ENCODE peak calls at places on chromosomes 2 and 18, in eight cellular contexts. K, Q, C, V, O, H, A and Z are unnamed samples.

GRCh38 chr2:43075906-43076585 is 150.4 kb downstream of the ZFP36L2 start:
- DNase-seq in O (peak), K (peak), H (peak), V (no peak), Q (no peak), C (peak), A (no peak), Z (no peak)

GRCh38 chr2:217930783-217931563 is 71.8 kb downstream of the TNS1 start:
- DNase-seq in Q (no peak), A (no peak), O (no peak), K (no peak), V (no peak), C (no peak), H (peak), Z (no peak)

GRCh38 chr18:371616-371998 is 103.8 kb upstream of the THOC1 start:
- DNase-seq in C (no peak), Q (no peak), K (no peak), V (no peak), O (no peak), H (no peak), A (no peak), Z (no peak)

GRCh38 chr2:133264951-133265949 is 303.0 kb downstream of the NCKAP5 start:
- DNase-seq in O (no peak), A (no peak), H (no peak), C (peak), Q (no peak), V (peak), K (peak), Z (no peak)

GRCh38 chr2:128622916-128623620 is 304.4 kb upstream of the HS6ST1 start:
- DNase-seq in V (no peak), Q (no peak), A (no peak), O (peak), H (peak), C (no peak), K (peak), Z (no peak)

GRCh38 chr2:231483398-231484329 is 19.4 kb upstream of the NCL start:
- DNase-seq in A (peak), O (no peak), K (peak), Q (no peak), H (peak), V (peak), C (peak), Z (no peak)

GRCh38 chr2:130336877-130337734 is 5.6 kb upstream of the IMP4 start:
- DNase-seq in A (no peak), Q (no peak), K (peak), C (peak), V (peak), O (peak), H (peak), Z (peak)

GRCh38 chr2:19785432-19785831 is 116.4 kb downstream of the TTC32 start:
- DNase-seq in O (peak), K (no peak), C (no peak), Q (no peak), H (peak), V (no peak), A (no peak), Z (no peak)

GRCh38 chr18:42048150-42048549 is 93.1 kb downstream of the PIK3C3 start:
- DNase-seq in Q (no peak), K (no peak), C (no peak), A (no peak), O (peak), H (peak), V (no peak), Z (no peak)

GRCh38 chr2:196176142-196176738 is 4.9 kb upstream of the STK17B start:
- DNase-seq in K (peak), Q (no peak), V (no peak), O (no peak), A (peak), C (no peak), H (no peak), Z (no peak)

GRCh38 chr2:229610871-229611270 is 103.5 kb downstream of the DNER start:
- DNase-seq in O (peak), V (no peak), H (no peak), A (no peak), C (no peak), Q (no peak), K (no peak), Z (no peak)

GRCh38 chr18:9705183-9705864 is 2.8 kb upstream of the RAB31 start:
- DNase-seq in K (no peak), C (no peak), O (peak), V (no peak), Q (no peak), A (no peak), H (peak), Z (no peak)

GRCh38 chr2:71843391-71843850 is 304.2 kb downstream of the CYP26B1 start:
- DNase-seq in C (no peak), K (peak), O (peak), A (no peak), Q (no peak), V (no peak), H (peak), Z (no peak)

GRCh38 chr18:32271649-32272324 is 81.9 kb downstream of the MEP1B start:
- DNase-seq in A (no peak), H (peak), O (peak), K (no peak), Q (peak), V (no peak), C (peak), Z (peak)

GRCh38 chr2:50722828-50723227 is 309.1 kb downstream of the NRXN1 start:
- DNase-seq in H (no peak), C (no peak), A (no peak), O (no peak), V (no peak), Q (no peak), K (no peak), Z (no peak)

GRCh38 chr2:48433682-48434081 is 96.3 kb upstream of the STON1 start:
- DNase-seq in Q (no peak), C (no peak), A (no peak), O (no peak), K (no peak), H (peak), V (no peak), Z (no peak)

GRCh38 chr2:99399795-99400194 is 62.6 kb downstream of the EIF5B start:
- DNase-seq in V (no peak), A (no peak), K (no peak), H (no peak), C (no peak), Q (no peak), O (no peak), Z (no peak)

GRCh38 chr2:55500025-55500424 is 19.5 kb upstream of the CFAP36 start:
- DNase-seq in O (peak), A (no peak), K (no peak), H (peak), Q (no peak), V (no peak), C (no peak), Z (no peak)

GRCh38 chr18:63099848-63100625 is 219.5 kb downstream of the BCL2 start:
- DNase-seq in Q (no peak), K (peak), V (peak), H (no peak), O (no peak), C (no peak), A (no peak), Z (no peak)

GRCh38 chr2:174840436-174840835 is 76.2 kb upstream of the CHRNA1 start:
- DNase-seq in V (no peak), A (no peak), O (peak), Q (peak), K (no peak), H (peak), C (no peak), Z (no peak)

GRCh38 chr2:224309216-224309615 is 92.7 kb downstream of the FAM124B start:
- DNase-seq in C (no peak), K (no peak), O (no peak), Q (peak), V (no peak), H (peak), A (no peak), Z (no peak)

GRCh38 chr2:110904410-110905148 is 172.2 kb downstream of the ACOXL start:
- DNase-seq in H (no peak), K (no peak), C (no peak), O (no peak), V (no peak), Q (no peak), A (no peak), Z (no peak)

GRCh38 chr2:64179582-64180321 is 35.5 kb upstream of the PELI1 start:
- DNase-seq in O (no peak), Q (no peak), K (no peak), V (no peak), H (peak), A (no peak), C (no peak), Z (no peak)

GRCh38 chr18:43277164-43277600 is at the start of gene SYT4:
- DNase-seq in Q (no peak), K (peak), H (peak), V (peak), C (peak), O (peak), A (no peak), Z (no peak)

GRCh38 chr2:232333361-232334135 is 45.0 kb upstream of the ALPP start:
- DNase-seq in K (peak), Q (no peak), O (no peak), C (peak), A (no peak), H (no peak), V (no peak), Z (no peak)

GRCh38 chr2:53234548-53234903 is 533.1 kb upstream of the CHAC2 start:
- DNase-seq in A (no peak), O (peak), H (no peak), Q (no peak), C (no peak), K (no peak), V (no peak), Z (no peak)

GRCh38 chr2:204749319-204749718 is 204.0 kb downstream of the PARD3B start:
- DNase-seq in K (no peak), H (peak), O (peak), Q (no peak), C (no peak), A (no peak), V (no peak), Z (no peak)

GRCh38 chr18:7221424-7222155 is 9.3 kb upstream of the LRRC30 start:
- DNase-seq in C (peak), O (peak), V (no peak), K (no peak), Q (peak), H (peak), A (no peak), Z (no peak)

GRCh38 chr18:57942493-57942892 is 101.5 kb upstream of the NEDD4L start:
- DNase-seq in V (no peak), K (no peak), C (peak), Q (no peak), H (no peak), O (no peak), A (no peak), Z (no peak)
- H3K27ac ChIP-seq in V (no peak), K (no peak), C (no peak), Q (no peak), H (no peak), O (no peak), A (no peak), Z (no peak)

GRCh38 chr18:37248281-37248680 is 317.3 kb downstream of the CELF4 start:
- DNase-seq in V (no peak), Q (no peak), H (no peak), A (no peak), K (peak), O (no peak), C (no peak), Z (no peak)
- H3K27ac ChIP-seq in V (no peak), Q (no peak), H (no peak), A (no peak), K (no peak), O (no peak), C (no peak), Z (no peak)

DNA sequence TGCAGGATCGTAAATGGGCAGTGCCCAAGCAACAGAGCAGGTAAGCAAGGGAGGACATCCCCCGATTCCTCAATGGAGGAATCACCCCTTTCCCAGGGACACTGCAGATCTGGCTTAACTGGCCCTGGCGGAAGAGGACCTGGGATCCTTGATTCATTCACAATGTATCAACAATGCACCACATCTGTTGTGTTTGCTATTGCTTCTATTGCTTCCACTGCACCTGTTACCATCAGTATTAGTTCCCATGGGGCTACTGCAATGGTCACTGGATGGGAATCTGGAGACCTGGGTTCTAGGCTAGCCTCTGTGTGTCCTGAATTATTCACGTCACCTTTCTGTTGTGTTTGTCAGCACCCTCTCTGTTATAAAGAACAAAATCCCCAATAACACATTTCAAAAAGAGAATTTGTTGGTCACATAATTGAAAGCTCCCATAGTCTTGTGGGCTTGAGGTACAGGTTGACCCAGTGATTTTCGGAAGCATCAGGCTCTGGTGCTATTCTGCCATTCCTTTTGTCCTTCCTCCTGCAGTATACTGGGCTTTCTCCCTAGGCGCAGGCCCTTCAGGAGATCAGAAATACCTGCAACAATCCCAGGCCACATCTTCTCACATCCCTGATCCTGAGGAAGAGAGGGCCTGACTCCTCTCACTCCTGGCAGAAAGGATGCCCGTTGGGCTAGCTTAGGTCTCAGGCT is 193.5 kb upstream of the GLI2 start:
- DNase-seq in H (no peak), O (no peak), A (no peak), V (no peak), K (no peak), Q (no peak), C (no peak), Z (no peak)
- H3K27ac ChIP-seq in H (peak), O (no peak), A (no peak), V (no peak), K (no peak), Q (no peak), C (no peak), Z (no peak)

GRCh38 chr2:25305809-25306208 is 35.9 kb downstream of the DNMT3A start:
- DNase-seq in K (no peak), H (no peak), Q (peak), V (no peak), A (no peak), O (no peak), C (no peak), Z (no peak)
- H3K27ac ChIP-seq in K (no peak), H (no peak), Q (peak), V (no peak), A (peak), O (no peak), C (no peak), Z (peak)

GRCh38 chr2:9578475-9579235 is 23.0 kb upstream of the ADAM17 start:
- DNase-seq in A (no peak), K (peak), C (no peak), V (no peak), O (no peak), H (peak), Q (no peak), Z (no peak)
- H3K27ac ChIP-seq in A (no peak), K (no peak), C (no peak), V (no peak), O (no peak), H (no peak), Q (no peak), Z (no peak)

GRCh38 chr2:222810044-222810443 is 50.8 kb upstream of the ACSL3 start:
- DNase-seq in O (no peak), C (no peak), A (no peak), K (no peak), Q (no peak), V (no peak), H (no peak), Z (no peak)

GRCh38 chr2:222809582-222809981 is 51.3 kb upstream of the ACSL3 start:
- DNase-seq in O (no peak), A (no peak), K (no peak), V (no peak), Q (no peak), C (no peak), H (no peak), Z (no peak)

GRCh38 chr2:222805591-222806304 is 55.1 kb upstream of the ACSL3 start:
- DNase-seq in H (no peak), A (no peak), O (no peak), K (no peak), Q (no peak), C (no peak), V (no peak), Z (no peak)

GRCh38 chr2:222806606-222807036 is 54.2 kb upstream of the ACSL3 start:
- DNase-seq in O (no peak), K (no peak), A (no peak), Q (no peak), H (no peak), V (no peak), C (no peak), Z (no peak)

DNA sequence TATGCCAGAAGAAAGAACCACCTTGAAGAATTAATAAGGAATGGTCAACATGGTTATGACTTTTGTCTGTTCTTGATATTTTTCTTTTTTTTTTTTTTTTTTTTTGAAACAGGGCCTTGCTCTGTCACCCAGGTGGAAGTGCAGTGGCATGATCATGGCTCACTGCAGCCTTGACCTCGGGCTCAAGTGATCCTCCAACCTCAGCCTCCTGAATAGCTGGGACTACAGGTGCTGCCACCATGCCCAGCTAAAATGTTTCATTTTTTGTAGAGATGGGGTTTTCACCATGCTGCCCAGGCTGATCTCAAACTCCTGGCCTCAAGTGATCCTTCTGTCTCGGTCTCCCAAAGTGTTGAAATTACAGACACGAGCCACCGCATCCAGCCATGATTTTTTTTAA is 53.4 kb upstream of the ACSL3 start:
- DNase-seq in V (no peak), C (no peak), H (no peak), K (no peak), O (no peak), A (no peak), Q (no peak), Z (no peak)
- H3K27ac ChIP-seq in V (no peak), C (no peak), H (no peak), K (no peak), O (no peak), A (no peak), Q (no peak), Z (no peak)

GRCh38 chr2:101442667-101443061 is 32.2 kb downstream of the RFX8 start:
- DNase-seq in A (no peak), Q (no peak), C (peak), V (no peak), H (peak), O (no peak), K (no peak), Z (no peak)
- H3K27ac ChIP-seq in A (no peak), Q (no peak), C (no peak), V (no peak), H (peak), O (no peak), K (no peak), Z (no peak)

GRCh38 chr2:105791229-105791628 is 46.5 kb downstream of the NCK2 start:
- DNase-seq in K (no peak), A (no peak), C (no peak), V (no peak), H (no peak), Q (no peak), O (no peak), Z (no peak)
- H3K27ac ChIP-seq in K (peak), A (no peak), C (no peak), V (no peak), H (no peak), Q (no peak), O (no peak), Z (no peak)